ENCODE peak calls at places on chromosome 9, in nine cellular contexts. K is ovary; Y is fibroblast of lung; J is endothelial cell of umbilical vein; R is transverse colon; D is CD8-positive, alpha-beta memory T cell; H is MM.1S; Q is heart right ventricle; C is spleen. W is an unnamed sample.

GRCh38 chr9:479951-480350 is 265.3 kb downstream of the DOCK8 start:
- DNase-seq in Y (no peak), C (no peak), Q (no peak), R (no peak), K (no peak), D (no peak), H (no peak), J (no peak), W (no peak)

GRCh38 chr9:134332266-134332665 is 6.0 kb downstream of the RXRA start:
- DNase-seq in J (no peak), R (no peak), D (no peak), Q (no peak), C (no peak), H (no peak), Y (no peak), K (peak), W (no peak)

GRCh38 chr9:132160802-132161742 is 786 bp upstream of the NTNG2 start:
- DNase-seq in D (peak), K (no peak), Q (no peak), H (peak), C (peak), R (peak), J (peak), Y (peak), W (no peak)

GRCh38 chr9:13388157-13388556 is 108.7 kb upstream of the MPDZ start:
- DNase-seq in C (no peak), J (no peak), H (no peak), R (no peak), D (no peak), K (no peak), Q (no peak), Y (peak), W (no peak)

GRCh38 chr9:91486699-91487497 is 63.3 kb upstream of the NFIL3 start:
- DNase-seq in K (no peak), D (no peak), H (no peak), Y (peak), C (no peak), R (no peak), Q (peak), J (no peak), W (no peak)

GRCh38 chr9:68999393-69000105 is 14.4 kb downstream of the PRKACG start:
- DNase-seq in C (peak), H (peak), D (peak), Y (peak), J (peak), Q (peak), R (peak), K (peak), W (no peak)

GRCh38 chr9:34518896-34519295 is 3.9 kb downstream of the ENHO start:
- DNase-seq in C (no peak), Q (no peak), D (no peak), H (no peak), K (no peak), R (no peak), Y (no peak), J (no peak), W (no peak)

GRCh38 chr9:69149321-69149807 is 24.7 kb upstream of the TJP2 start:
- DNase-seq in R (no peak), H (no peak), Q (peak), C (no peak), Y (peak), D (no peak), K (no peak), J (peak), W (no peak)

GRCh38 chr9:38068866-38069628 is at the start of gene SHB:
- DNase-seq in Q (peak), D (peak), R (peak), C (peak), J (peak), H (peak), K (peak), Y (peak), W (no peak)

GRCh38 chr9:88536951-88537742 is 2.2 kb downstream of the NXNL2 start:
- DNase-seq in Y (peak), D (no peak), H (no peak), R (no peak), C (peak), Q (peak), J (no peak), K (peak), W (no peak)

GRCh38 chr9:13493697-13494096 is 214.2 kb upstream of the MPDZ start:
- DNase-seq in J (no peak), D (no peak), H (no peak), Y (no peak), C (no peak), Q (no peak), K (no peak), R (no peak), W (no peak)

GRCh38 chr9:106535439-106535838 is 327.5 kb upstream of the ZNF462 start:
- DNase-seq in H (no peak), J (no peak), C (no peak), R (no peak), Q (no peak), D (no peak), K (no peak), Y (no peak), W (no peak)

GRCh38 chr9:4258321-4259093 is 41.4 kb downstream of the GLIS3 start:
- DNase-seq in D (no peak), Y (no peak), K (no peak), R (no peak), C (no peak), Q (no peak), H (no peak), J (no peak), W (no peak)

GRCh38 chr9:132074736-132075135 is 4.9 kb downstream of the MED27 start:
- DNase-seq in Y (peak), D (no peak), H (no peak), K (no peak), J (peak), C (no peak), Q (no peak), R (no peak), W (no peak)

GRCh38 chr9:88852794-88853193 is 138.5 kb upstream of the S1PR3 start:
- DNase-seq in Q (peak), C (no peak), Y (peak), D (no peak), K (no peak), H (no peak), R (no peak), J (peak), W (no peak)

GRCh38 chr9:85658716-85659115 is 83.0 kb downstream of the AGTPBP1 start:
- DNase-seq in J (no peak), R (no peak), C (no peak), H (no peak), Y (no peak), D (no peak), K (no peak), Q (no peak), W (no peak)

GRCh38 chr9:68749135-68749534 is 44.1 kb downstream of the PIP5K1B start:
- DNase-seq in Q (no peak), H (no peak), K (no peak), C (no peak), J (no peak), D (no peak), R (no peak), Y (no peak), W (no peak)

GRCh38 chr9:87149794-87150193 is 202.5 kb upstream of the GAS1 start:
- DNase-seq in K (no peak), D (no peak), Y (no peak), H (no peak), Q (no peak), C (no peak), R (no peak), J (no peak), W (no peak)

GRCh38 chr9:8365029-8365428 is 565.5 kb upstream of the DMAC1 start:
- DNase-seq in K (no peak), Y (peak), D (no peak), C (no peak), J (peak), H (no peak), Q (no peak), R (no peak), W (no peak)

GRCh38 chr9:126150411-126151030 is 176.1 kb upstream of the MVB12B start:
- DNase-seq in C (peak), D (no peak), Q (no peak), J (no peak), K (no peak), Y (no peak), R (no peak), H (no peak), W (no peak)

GRCh38 chr9:86079421-86080111 is 19.8 kb downstream of the GOLM1 start:
- DNase-seq in Q (no peak), R (no peak), H (no peak), C (no peak), D (no peak), K (no peak), J (no peak), Y (no peak), W (no peak)

GRCh38 chr9:6884960-6885359 is 127.2 kb downstream of the KDM4C start:
- DNase-seq in K (no peak), C (no peak), H (no peak), D (no peak), J (no peak), Y (no peak), Q (no peak), R (no peak), W (no peak)

GRCh38 chr9:92564479-92564878 is 28.7 kb upstream of the ECM2 start:
- DNase-seq in H (no peak), K (no peak), Q (no peak), R (no peak), Y (peak), D (no peak), C (no peak), J (peak), W (no peak)

GRCh38 chr9:85262333-85262732 is 479.4 kb downstream of the AGTPBP1 start:
- DNase-seq in R (no peak), Q (no peak), Y (no peak), K (no peak), C (no peak), D (no peak), H (no peak), J (peak), W (no peak)

GRCh38 chr9:134917431-134918373 is at the start of gene FCN1:
- DNase-seq in D (no peak), J (no peak), K (peak), Y (no peak), C (peak), R (no peak), Q (no peak), H (no peak), W (no peak)

GRCh38 chr9:133713211-133713959 is 24.8 kb downstream of the SARDH start:
- DNase-seq in C (peak), K (peak), J (no peak), Y (no peak), D (no peak), R (no peak), H (no peak), Q (no peak), W (no peak)

GRCh38 chr9:20437466-20437865 is 184.8 kb downstream of the MLLT3 start:
- DNase-seq in R (no peak), Q (no peak), H (no peak), J (peak), C (no peak), D (no peak), K (no peak), Y (peak), W (no peak)

GRCh38 chr9:18910435-18910834 is 122.6 kb downstream of the SAXO1 start:
- DNase-seq in R (no peak), J (no peak), D (no peak), H (no peak), Q (no peak), Y (peak), K (no peak), C (no peak), W (no peak)

GRCh38 chr9:95595780-95596179 is 79.0 kb upstream of the PTCH1 start:
- DNase-seq in K (no peak), Y (no peak), C (no peak), H (no peak), Q (no peak), R (no peak), J (no peak), D (no peak), W (no peak)

GRCh38 chr9:99069532-99069931 is 35.4 kb upstream of the TGFBR1 start:
- DNase-seq in R (no peak), Y (no peak), D (no peak), Q (no peak), K (no peak), H (no peak), J (no peak), C (no peak), W (no peak)

GRCh38 chr9:119375892-119376291 is 6.7 kb upstream of the BRINP1 start:
- DNase-seq in J (no peak), C (no peak), H (no peak), D (no peak), R (peak), K (no peak), Y (no peak), Q (no peak), W (no peak)

GRCh38 chr9:70936536-70936935 is 184.9 kb downstream of the TRPM3 start:
- DNase-seq in C (no peak), H (no peak), R (no peak), K (no peak), Q (no peak), D (no peak), Y (no peak), J (no peak), W (no peak)

GRCh38 chr9:136510561-136510960 is 27.7 kb upstream of the SEC16A start:
- DNase-seq in Q (no peak), Y (no peak), J (no peak), C (no peak), H (no peak), R (no peak), K (no peak), D (no peak), W (no peak)
- H3K27ac ChIP-seq in Q (peak), Y (no peak), J (peak), C (peak), H (no peak), R (no peak), K (no peak), D (no peak), W (no peak)

DNA sequence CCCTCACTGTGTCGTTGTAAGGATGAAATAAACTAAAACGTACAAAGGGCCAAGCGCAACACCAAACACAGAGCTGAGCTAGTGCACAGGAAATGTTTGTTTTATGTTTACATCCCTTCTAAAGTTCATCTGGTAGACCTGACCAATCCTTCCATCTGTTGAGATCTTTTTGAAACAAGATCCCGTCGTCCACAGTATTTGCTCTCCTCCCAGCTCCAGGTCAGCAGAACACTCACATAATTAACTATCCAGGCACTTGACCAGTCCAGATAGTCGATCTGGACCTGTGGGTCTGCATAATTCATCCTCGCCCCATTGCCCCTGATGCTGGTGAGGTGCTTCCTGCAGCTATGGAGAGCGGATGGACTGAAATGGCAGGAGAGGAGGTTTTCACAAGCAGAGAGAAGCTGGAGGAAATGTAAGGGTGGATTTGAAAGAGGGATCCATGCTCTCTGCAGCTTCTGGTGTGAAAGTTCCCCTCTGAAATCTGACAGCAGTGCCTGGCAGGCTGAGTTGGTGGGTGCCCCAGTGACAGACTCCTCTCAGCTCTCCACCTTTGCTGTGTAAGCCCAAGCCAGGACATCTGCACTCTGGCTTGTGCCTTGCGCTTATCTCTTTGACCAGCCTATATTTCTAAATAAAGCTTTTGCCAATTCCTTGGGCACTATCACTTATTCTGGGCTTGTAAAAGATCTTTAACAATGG is 102.4 kb downstream of the TTLL11 start:
- DNase-seq in D (no peak), Q (no peak), J (no peak), R (no peak), H (no peak), K (no peak), C (no peak), Y (no peak), W (no peak)
- H3K27ac ChIP-seq in D (no peak), Q (no peak), J (no peak), R (no peak), H (no peak), K (no peak), C (no peak), Y (no peak), W (no peak)

GRCh38 chr9:108443278-108443633 is 412.5 kb downstream of the ACTL7B start:
- DNase-seq in Q (no peak), C (no peak), D (no peak), J (no peak), H (no peak), Y (peak), K (no peak), R (no peak), W (no peak)
- H3K27ac ChIP-seq in Q (no peak), C (no peak), D (no peak), J (peak), H (no peak), Y (peak), K (no peak), R (no peak), W (peak)

GRCh38 chr9:5515261-5515650 is 4.9 kb downstream of the PDCD1LG2 start:
- DNase-seq in J (no peak), Y (no peak), D (no peak), K (no peak), H (no peak), R (no peak), C (no peak), Q (no peak), W (no peak)

GRCh38 chr9:5514608-5515260 is 4.4 kb downstream of the PDCD1LG2 start:
- DNase-seq in H (no peak), D (no peak), Q (no peak), C (no peak), R (no peak), J (no peak), K (no peak), Y (no peak), W (no peak)

GRCh38 chr9:5512658-5513452 is 2.5 kb downstream of the PDCD1LG2 start:
- DNase-seq in H (no peak), D (no peak), C (no peak), J (no peak), Y (no peak), K (no peak), Q (no peak), R (no peak), W (no peak)

GRCh38 chr9:5511935-5512580 is 1.7 kb downstream of the PDCD1LG2 start:
- DNase-seq in J (peak), C (no peak), Y (peak), Q (no peak), D (no peak), H (no peak), R (no peak), K (no peak), W (no peak)

GRCh38 chr9:5513966-5514365 is 3.6 kb downstream of the PDCD1LG2 start:
- DNase-seq in R (no peak), H (no peak), Q (no peak), J (no peak), D (no peak), Y (no peak), C (no peak), K (no peak), W (no peak)
- H3K27ac ChIP-seq in R (no peak), H (no peak), Q (no peak), J (no peak), D (no peak), Y (no peak), C (no peak), K (no peak), W (no peak)

GRCh38 chr9:130174025-130174424 is 1.8 kb downstream of the NCS1 start:
- DNase-seq in Y (no peak), K (no peak), Q (no peak), D (no peak), R (no peak), J (no peak), H (no peak), C (no peak), W (no peak)
- H3K27ac ChIP-seq in Y (no peak), K (peak), Q (no peak), D (no peak), R (peak), J (no peak), H (no peak), C (no peak), W (peak)

GRCh38 chr9:127734747-127735529 is at the start of gene TOR2A:
- DNase-seq in R (peak), C (peak), D (peak), Y (peak), J (peak), K (peak), H (peak), Q (peak), W (peak)

GRCh38 chr9:127732444-127732843 is 2.6 kb downstream of the TOR2A start:
- DNase-seq in J (no peak), Y (no peak), D (no peak), H (no peak), Q (no peak), C (no peak), K (no peak), R (no peak), W (no peak)

GRCh38 chr9:127735530-127736176 is 559 bp upstream of the TOR2A start:
- DNase-seq in Y (no peak), J (no peak), R (no peak), C (no peak), H (peak), Q (no peak), K (no peak), D (no peak), W (no peak)

GRCh38 chr9:127733609-127734008 is 1.5 kb downstream of the TOR2A start:
- DNase-seq in C (no peak), D (no peak), Y (no peak), J (no peak), Q (no peak), H (no peak), K (no peak), R (no peak), W (no peak)

GRCh38 chr9:127734247-127734746 is 797 bp downstream of the TOR2A start:
- DNase-seq in H (no peak), Q (no peak), C (peak), R (no peak), J (no peak), D (no peak), K (peak), Y (no peak), W (no peak)
- H3K27ac ChIP-seq in H (peak), Q (peak), C (peak), R (peak), J (no peak), D (peak), K (peak), Y (peak), W (peak)

DNA sequence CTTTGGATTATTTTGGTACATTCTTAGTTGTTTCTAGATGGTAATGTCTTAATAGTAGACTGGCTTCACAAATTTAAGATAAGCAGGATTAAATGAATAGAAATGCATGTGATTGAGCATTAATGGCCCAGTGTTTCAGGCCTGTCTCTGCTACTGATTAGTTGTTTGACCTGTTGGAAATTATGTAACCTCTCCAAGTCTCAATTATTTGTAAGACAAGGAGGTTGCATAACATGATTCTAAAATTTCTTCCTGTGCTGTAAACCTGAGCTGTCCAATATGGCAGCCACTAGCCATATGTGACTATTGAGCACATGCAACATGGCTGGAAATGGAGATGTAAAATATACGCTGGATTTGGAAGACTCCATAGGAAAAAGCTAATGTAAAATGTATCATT is 97.5 kb downstream of the ALDH1A1 start:
- DNase-seq in H (no peak), J (no peak), Q (no peak), K (no peak), Y (no peak), C (no peak), D (no peak), R (no peak), W (no peak)
- H3K27ac ChIP-seq in H (no peak), J (no peak), Q (no peak), K (no peak), Y (no peak), C (no peak), D (no peak), R (no peak), W (no peak)

GRCh38 chr9:75906531-75906930 is 16.1 kb downstream of the PCSK5 start:
- DNase-seq in K (no peak), J (no peak), H (no peak), Y (no peak), C (no peak), R (no peak), D (no peak), Q (no peak), W (no peak)
- H3K27ac ChIP-seq in K (no peak), J (no peak), H (no peak), Y (no peak), C (no peak), R (no peak), D (no peak), Q (no peak), W (peak)